ENCODE peak calls at places on chromosomes 12 and 14, in five cellular contexts. X, L, N, S and D are unnamed samples. For H3K27me3 and H3K4me1, the result is how much of the 10 kb centered on the place peaks cover.

GRCh38 chr12:227286-227915 is 13.4 kb upstream of the SLC6A12 start:
- DNase-seq in L (no peak), S (no peak), X (no peak), N (no peak), D (no peak)

GRCh38 chr12:4738541-4738940 is 18.3 kb downstream of the GALNT8 start:
- DNase-seq in N (no peak), L (no peak), S (no peak), X (no peak), D (no peak)

GRCh38 chr14:44565968-44566367 is 58.9 kb upstream of the FSCB start:
- DNase-seq in S (no peak), L (no peak), N (no peak), X (no peak), D (no peak)

GRCh38 chr14:30573203-30573814 is 14.4 kb downstream of the G2E3 start:
- DNase-seq in N (no peak), X (no peak), S (no peak), L (no peak), D (no peak)

GRCh38 chr14:79483989-79484388 is 727.3 kb downstream of the DIO2 start:
- DNase-seq in N (no peak), L (no peak), X (no peak), S (peak), D (no peak)

GRCh38 chr14:90726656-90727055 is 89.6 kb downstream of the TTC7B start:
- DNase-seq in X (no peak), L (no peak), N (peak), S (peak), D (peak)

GRCh38 chr12:7351177-7351576 is 47.3 kb downstream of the ACSM4 start:
- DNase-seq in X (no peak), N (no peak), S (no peak), L (no peak), D (no peak)

GRCh38 chr14:68888883-68889282 is 90.2 kb downstream of the ACTN1 start:
- DNase-seq in X (no peak), S (no peak), L (no peak), N (no peak), D (no peak)

GRCh38 chr14:63545431-63545830 is 2.3 kb upstream of the PPP2R5E start:
- DNase-seq in N (no peak), S (no peak), X (no peak), L (no peak), D (no peak)

GRCh38 chr12:32273712-32274111 is 125.6 kb upstream of the FGD4 start:
- DNase-seq in X (peak), N (no peak), S (no peak), L (no peak), D (no peak)

DNA sequence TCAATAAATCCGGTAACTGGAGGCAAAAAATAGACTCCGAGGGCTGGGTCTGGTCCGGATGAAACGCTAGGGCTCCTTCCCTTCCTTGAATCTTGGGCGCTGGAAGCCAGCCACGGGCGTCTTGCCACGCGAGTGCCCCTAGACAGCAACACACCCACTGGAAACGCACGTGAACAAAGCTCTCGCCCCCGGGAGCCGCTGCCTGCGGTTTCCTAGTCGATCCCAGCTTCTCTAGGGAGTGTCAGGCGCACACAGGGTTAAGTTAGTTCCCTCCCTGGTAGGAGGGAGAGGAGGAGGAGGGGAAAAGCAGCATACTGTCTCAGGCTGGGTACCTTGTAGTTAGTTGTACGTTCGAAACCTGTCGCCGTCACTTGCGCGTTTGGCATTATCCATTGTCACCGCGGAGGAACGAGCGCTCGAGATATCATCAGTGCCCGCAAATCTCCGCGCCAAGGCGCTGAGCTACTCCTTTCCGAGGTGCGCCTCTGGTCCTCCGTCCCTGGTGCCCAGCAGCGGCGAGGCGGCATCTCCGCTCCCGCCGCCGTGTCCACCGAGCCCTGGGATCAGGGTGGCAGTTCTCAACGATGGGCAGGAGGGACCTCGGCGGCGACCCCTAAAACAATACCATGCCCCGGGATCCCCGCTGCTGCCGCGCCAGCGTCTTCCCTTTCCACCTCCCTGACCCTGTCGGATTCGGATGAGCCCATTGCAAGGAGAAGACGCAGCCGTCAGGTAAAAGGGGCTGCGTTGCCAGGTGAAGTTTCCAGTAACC is at the start of gene FLRT2:
- DNase-seq in S (no peak), N (peak), L (no peak), X (peak), D (peak)
- H3K27me3 ChIP-seq in S (half or more), N (under half), L (under half), X (under half), D (under half)

GRCh38 chr12:14393736-14394135 is 28.3 kb downstream of the ATF7IP start:
- DNase-seq in N (no peak), L (no peak), X (no peak), S (no peak), D (no peak)

GRCh38 chr12:14396071-14396470 is 30.6 kb downstream of the ATF7IP start:
- DNase-seq in X (no peak), N (no peak), L (no peak), S (no peak), D (no peak)

GRCh38 chr12:14395059-14395778 is 29.7 kb downstream of the ATF7IP start:
- DNase-seq in X (no peak), L (no peak), S (no peak), N (no peak), D (no peak)

GRCh38 chr12:14390885-14391530 is 25.5 kb downstream of the ATF7IP start:
- DNase-seq in X (no peak), S (no peak), N (no peak), L (no peak), D (no peak)

GRCh38 chr12:14394317-14395058 is 29.0 kb downstream of the ATF7IP start:
- DNase-seq in X (peak), L (no peak), S (peak), N (no peak), D (no peak)
- H3K4me3 ChIP-seq in X (no peak), L (peak), S (no peak), N (peak), D (peak)

GRCh38 chr14:89393346-89393745 is 23.7 kb downstream of the FOXN3 start:
- DNase-seq in N (no peak), S (no peak), X (no peak), L (no peak), D (no peak)

GRCh38 chr14:89391123-89391522 is 25.9 kb downstream of the FOXN3 start:
- DNase-seq in N (no peak), X (no peak), L (no peak), S (no peak), D (no peak)

GRCh38 chr14:89394920-89395319 is 22.1 kb downstream of the FOXN3 start:
- DNase-seq in N (no peak), L (no peak), X (no peak), S (no peak), D (no peak)

GRCh38 chr14:89388853-89389252 is 28.2 kb downstream of the FOXN3 start:
- DNase-seq in X (no peak), S (no peak), L (no peak), N (no peak), D (no peak)

GRCh38 chr14:89391556-89391955 is 25.5 kb downstream of the FOXN3 start:
- DNase-seq in X (no peak), L (no peak), N (no peak), S (no peak), D (no peak)
- H3K4me1 ChIP-seq in X (under half), L (under half), N (half or more), S (under half), D (under half)

GRCh38 chr12:84186433-84186832 is 726.2 kb downstream of the SLC6A15 start:
- DNase-seq in L (no peak), X (no peak), S (no peak), N (no peak), D (no peak)
- H3K27me3 ChIP-seq in L (under half), X (under half), S (under half), N (under half), D (under half)

GRCh38 chr12:91179315-91179714 is 3.3 kb downstream of the DCN start:
- DNase-seq in X (no peak), N (no peak), S (no peak), L (no peak), D (no peak)

GRCh38 chr12:91180577-91180976 is 2.0 kb downstream of the DCN start:
- DNase-seq in X (no peak), L (no peak), S (no peak), N (no peak), D (no peak)

GRCh38 chr12:91178801-91179200 is 3.8 kb downstream of the DCN start:
- DNase-seq in L (no peak), N (no peak), S (no peak), X (no peak), D (no peak)

GRCh38 chr12:91181053-91181452 is 1.6 kb downstream of the DCN start:
- DNase-seq in X (no peak), N (no peak), S (no peak), L (no peak), D (no peak)

GRCh38 chr12:91180162-91180561 is 2.5 kb downstream of the DCN start:
- DNase-seq in X (no peak), N (no peak), S (no peak), L (no peak), D (no peak)
- H3K4me3 ChIP-seq in X (no peak), N (peak), S (no peak), L (peak), D (peak)